ENCODE peak calls at places on chromosomes 13 and 19, in four cellular contexts. X is HepG2, L is H1, E is GM12878. S is an unnamed sample.

GRCh38 chr13:36736119-36736726 is 62.4 kb downstream of the SERTM1 start:
- DNase-seq in E (no peak), L (no peak), X (peak; percentile 35), S (peak; percentile 32)

GRCh38 chr19:58400638-58400915 is 5.1 kb downstream of the RNF225 start:
- DNase-seq in E (no peak), X (no peak), L (no peak), S (no peak)

GRCh38 chr13:97506511-97506910 is 72.5 kb downstream of the RAP2A start:
- DNase-seq in E (no peak), X (no peak), L (no peak), S (no peak)

GRCh38 chr19:55697698-55698097 is 22.7 kb downstream of the EPN1 start:
- DNase-seq in L (no peak), X (no peak), E (no peak), S (no peak)

GRCh38 chr13:20702945-20703784 is at the start of gene IL17D:
- DNase-seq in X (no peak), E (no peak), L (peak; percentile 65), S (peak; percentile 53)

GRCh38 chr19:13843104-13843921 is 33.6 kb upstream of the NANOS3 start:
- DNase-seq in L (peak; percentile 68), E (no peak), X (no peak), S (no peak)

GRCh38 chr19:43148233-43148632 is 38.1 kb downstream of the PSG5 start:
- DNase-seq in L (no peak), X (no peak), E (no peak), S (no peak)

GRCh38 chr13:89897681-89898080 is 1449.8 kb upstream of the MIR17HG start:
- DNase-seq in X (no peak), L (no peak), E (peak; percentile 4), S (no peak)

GRCh38 chr19:12937243-12938053 is 961 bp upstream of the CALR start:
- DNase-seq in E (no peak), L (peak; percentile 77), X (peak; percentile 43), S (no peak)

GRCh38 chr19:49347835-49348234 is 12.6 kb downstream of the CD37 start:
- DNase-seq in L (no peak), E (no peak), X (peak; percentile 44), S (peak; percentile 70)

GRCh38 chr13:97856001-97856675 is 97.3 kb upstream of the IPO5 start:
- DNase-seq in X (no peak), E (no peak), L (no peak), S (no peak)

GRCh38 chr19:46841458-46842083 is 9.1 kb downstream of the AP2S1 start:
- DNase-seq in E (no peak), L (no peak), X (no peak), S (peak; percentile 63)

GRCh38 chr19:55643003-55643732 is at the start of gene ZNF581:
- DNase-seq in E (peak; percentile 59), L (peak; percentile 90), X (peak; percentile 57), S (peak; percentile 87)

GRCh38 chr19:40252395-40252794 is 25.9 kb upstream of the CCNP start:
- DNase-seq in X (no peak), E (no peak), L (no peak), S (no peak)

GRCh38 chr13:100517135-100517534 is 71.5 kb downstream of the GGACT start:
- DNase-seq in L (no peak), E (no peak), X (peak; percentile 85), S (no peak)

GRCh38 chr13:63110431-63110830 is 1694.8 kb upstream of the PCDH20 start:
- DNase-seq in L (no peak), X (no peak), E (no peak), S (no peak)

GRCh38 chr13:49356224-49356623 is 87.6 kb downstream of the CAB39L start:
- DNase-seq in X (no peak), L (no peak), E (no peak), S (no peak)

GRCh38 chr13:27280009-27280646 is 9.5 kb downstream of the RASL11A start:
- DNase-seq in X (no peak), L (no peak), E (no peak), S (no peak)

GRCh38 chr19:47356900-47357299 is 7.8 kb downstream of the DHX34 start:
- DNase-seq in L (no peak), E (no peak), X (no peak), S (no peak)

GRCh38 chr19:10866495-10866894 is 4.9 kb upstream of the CARM1 start:
- DNase-seq in E (no peak), L (no peak), X (no peak), S (no peak)

GRCh38 chr19:4581381-4582111 is 22.1 kb upstream of the SEMA6B start:
- DNase-seq in X (no peak), E (no peak), L (peak; percentile 86), S (peak; percentile 94)

GRCh38 chr19:19276851-19277250 is 3.8 kb upstream of the TM6SF2 start:
- DNase-seq in X (no peak), E (no peak), L (no peak), S (no peak)

GRCh38 chr19:17953316-17953801 is 13.5 kb upstream of the KCNN1 start:
- DNase-seq in X (no peak), L (no peak), E (no peak), S (no peak)
- TF ChIP-seq BRCA1 in X (no peak), L (no peak), E (no peak), S (no peak)

DNA sequence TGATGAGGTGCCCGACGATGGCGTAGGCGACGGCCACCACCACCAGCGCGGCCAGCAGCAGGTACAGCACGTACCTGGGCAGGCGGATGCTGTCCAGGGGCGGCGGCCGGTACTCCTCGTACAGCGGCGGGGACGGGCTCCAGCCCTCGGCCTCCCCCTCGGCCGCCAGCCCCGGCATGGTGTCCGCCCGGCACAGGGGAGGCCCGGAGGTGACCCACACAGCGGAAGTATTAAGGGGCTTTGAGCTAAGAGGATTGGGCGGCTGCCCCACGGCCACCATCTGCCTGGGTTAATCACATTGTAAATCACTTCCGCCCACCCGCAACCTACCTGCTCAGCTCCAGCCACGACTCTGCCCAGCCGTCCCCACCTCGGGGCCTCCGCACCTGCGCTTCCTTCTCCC is at the start of gene SMIM44:
- DNase-seq in L (no peak), E (no peak), X (no peak), S (no peak)
- TF ChIP-seq BRCA1 in L (no peak), E (no peak), X (no peak), S (no peak)

GRCh38 chr13:96027496-96027895 is 25.7 kb downstream of the UGGT2 start:
- DNase-seq in X (no peak), E (no peak), L (no peak), S (no peak)

GRCh38 chr13:96020941-96021340 is 32.3 kb downstream of the UGGT2 start:
- DNase-seq in E (no peak), L (no peak), X (peak; percentile 59), S (no peak)

GRCh38 chr13:96029002-96029401 is 24.2 kb downstream of the UGGT2 start:
- DNase-seq in X (no peak), E (no peak), L (no peak), S (no peak)

GRCh38 chr13:96020155-96020575 is 33.0 kb downstream of the UGGT2 start:
- DNase-seq in L (no peak), E (peak; percentile 23), X (peak; percentile 75), S (peak; percentile 11)

GRCh38 chr13:96025283-96025682 is 27.9 kb downstream of the UGGT2 start:
- DNase-seq in X (no peak), E (no peak), L (no peak), S (no peak)
- TF ChIP-seq BRCA1 in X (no peak), E (no peak), L (no peak), S (no peak)

GRCh38 chr13:40812102-40812501 is 22.7 kb downstream of the SLC25A15 start:
- DNase-seq in E (no peak), X (no peak), L (no peak), S (no peak)

GRCh38 chr13:40812724-40813445 is 23.5 kb downstream of the SLC25A15 start:
- DNase-seq in E (no peak), L (no peak), X (no peak), S (peak; percentile 17)

GRCh38 chr13:40809471-40809870 is 20.1 kb downstream of the SLC25A15 start:
- DNase-seq in E (no peak), L (no peak), X (no peak), S (no peak)

GRCh38 chr13:40814803-40815202 is 25.4 kb downstream of the SLC25A15 start:
- DNase-seq in E (no peak), L (no peak), X (no peak), S (no peak)

GRCh38 chr13:40813662-40814454 is 24.4 kb downstream of the SLC25A15 start:
- DNase-seq in X (peak; percentile 30), E (no peak), L (peak; percentile 57), S (peak; percentile 12)
- TF ChIP-seq BRCA1 in X (no peak), E (no peak), L (no peak), S (no peak)

GRCh38 chr13:42388326-42388725 is 116.4 kb downstream of the AKAP11 start:
- DNase-seq in E (no peak), L (no peak), X (no peak), S (no peak)

GRCh38 chr13:42381165-42381425 is 109.1 kb downstream of the AKAP11 start:
- DNase-seq in X (no peak), L (no peak), E (no peak), S (no peak)

GRCh38 chr13:42380420-42381164 is 108.6 kb downstream of the AKAP11 start:
- DNase-seq in E (peak; percentile 85), X (no peak), L (no peak), S (no peak)

GRCh38 chr13:42379241-42379640 is 107.3 kb downstream of the AKAP11 start:
- DNase-seq in X (no peak), E (no peak), L (no peak), S (no peak)

DNA sequence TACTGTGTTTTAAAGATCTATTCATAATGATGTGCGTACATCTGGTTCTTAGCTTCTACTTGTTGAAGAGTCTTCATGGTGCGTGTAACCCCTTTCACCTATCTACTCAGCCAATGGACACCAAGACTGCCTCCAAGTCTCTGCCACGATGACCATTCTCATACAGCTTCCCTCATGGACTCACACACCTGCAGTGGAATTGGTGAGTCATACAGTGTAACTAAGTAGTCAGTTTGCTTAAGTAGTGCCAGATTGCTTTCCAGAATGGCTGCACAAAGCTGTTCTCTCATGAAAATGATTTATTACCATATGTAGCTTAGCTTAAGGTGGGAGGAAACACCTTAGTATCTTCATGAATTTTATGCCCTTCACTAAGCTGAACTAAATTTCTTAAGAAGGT is 112.3 kb downstream of the AKAP11 start:
- DNase-seq in L (no peak), X (no peak), E (no peak), S (no peak)
- TF ChIP-seq BRCA1 in L (no peak), X (no peak), E (no peak), S (no peak)

DNA sequence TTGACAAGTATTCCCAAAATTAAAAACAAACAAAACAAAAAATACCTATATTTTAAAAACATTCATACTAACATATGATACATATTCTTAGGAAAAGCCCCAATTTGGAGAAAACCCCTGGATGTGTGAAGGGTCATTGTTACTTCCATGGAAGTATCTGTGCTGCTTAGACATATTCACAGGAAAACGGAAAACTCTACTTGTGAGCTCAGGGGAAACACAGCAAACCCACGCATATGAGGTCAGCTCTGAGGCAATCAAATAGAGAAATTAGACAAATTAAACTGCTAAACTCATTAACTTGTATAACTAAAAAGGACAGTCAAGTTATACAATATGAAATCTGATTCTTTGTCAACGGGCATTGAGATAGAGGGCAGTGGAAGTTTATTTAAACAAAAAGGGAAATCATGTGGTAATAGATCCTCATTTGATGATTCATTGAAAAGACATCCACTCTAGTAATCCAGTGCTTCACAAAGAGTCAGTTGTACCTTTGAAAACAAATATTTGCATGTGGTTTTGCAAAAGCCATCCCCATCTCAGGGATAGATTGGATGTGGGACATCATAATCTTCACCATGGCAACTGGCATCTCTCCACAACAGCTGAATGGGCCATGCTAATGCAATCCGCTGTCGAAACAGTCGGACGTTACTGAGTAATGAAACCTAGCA is 423.4 kb downstream of the ITGBL1 start:
- DNase-seq in E (no peak), L (no peak), X (peak; percentile 93), S (no peak)
- TF ChIP-seq BRCA1 in E (no peak), L (no peak), X (no peak), S (no peak)

GRCh38 chr19:38389101-38389925 is 816 bp downstream of the SPRED3 start:
- DNase-seq in L (peak; percentile 54), E (no peak), X (no peak), S (no peak)
- TF ChIP-seq BRCA1 in L (no peak), E (no peak), X (no peak), S (no peak)